ENCODE peak calls at places on chromosomes 16 and 17, in seven cellular contexts. Y is ELF-1, R is endothelial cell, S is AG20443, M is LNCaP clone FGC, L is fibroblast of the aortic adventitia, G is AG04449. B is an unnamed sample.
A peak's percentile ranks its signal among the peaks of the same experiment; 100 is the strongest.

GRCh38 chr16:47590472-47590871 is 129.3 kb downstream of the PHKB start:
- DNase-seq in S (no peak), L (no peak), R (no peak), M (no peak), G (no peak), Y (no peak), B (no peak)

GRCh38 chr16:20952144-20952797 is 51.7 kb downstream of the LYRM1 start:
- DNase-seq in R (no peak), S (no peak), Y (no peak), M (no peak), L (no peak), G (no peak), B (no peak)

GRCh38 chr16:15513169-15513568 is 78.8 kb downstream of the BMERB1 start:
- DNase-seq in S (no peak), G (no peak), M (no peak), R (no peak), L (no peak), Y (no peak), B (no peak)

GRCh38 chr17:35614835-35615234 is 27.7 kb downstream of the AP2B1 start:
- DNase-seq in R (no peak), L (no peak), M (no peak), Y (no peak), G (no peak), S (no peak), B (no peak)

GRCh38 chr17:1961187-1961586 is 63.9 kb downstream of the RTN4RL1 start:
- DNase-seq in R (no peak), Y (peak; percentile 92), G (no peak), L (no peak), S (no peak), M (no peak), B (no peak)

GRCh38 chr17:48470388-48471034 is 40.5 kb upstream of the SKAP1 start:
- DNase-seq in R (no peak), L (peak; percentile 56), S (peak; percentile 32), Y (no peak), M (no peak), G (no peak), B (no peak)

GRCh38 chr16:12588510-12588909 is 215.2 kb downstream of the CPPED1 start:
- DNase-seq in S (no peak), L (no peak), Y (no peak), R (no peak), M (no peak), G (no peak), B (no peak)

GRCh38 chr16:50932348-50932916 is 190.5 kb downstream of the CYLD start:
- DNase-seq in M (no peak), R (no peak), L (no peak), Y (no peak), G (no peak), S (no peak), B (no peak)

GRCh38 chr17:28507567-28508195 is 1.5 kb downstream of the FOXN1 start:
- DNase-seq in L (no peak), M (no peak), G (no peak), R (no peak), Y (no peak), S (peak; percentile 71), B (no peak)

GRCh38 chr16:67445441-67445912 is 14.6 kb downstream of the HSD11B2 start:
- DNase-seq in G (no peak), L (no peak), M (peak; percentile 80), S (no peak), R (no peak), Y (no peak), B (no peak)

GRCh38 chr16:86824751-86825310 is 246.5 kb downstream of the FOXL1 start:
- DNase-seq in L (no peak), R (no peak), G (no peak), S (no peak), Y (peak; percentile 81), M (no peak), B (peak; percentile 44)

GRCh38 chr17:80108321-80108971 is 7.1 kb downstream of the GAA start:
- DNase-seq in R (no peak), L (no peak), G (no peak), M (no peak), Y (no peak), S (no peak), B (no peak)

GRCh38 chr16:31135535-31136286 is at the start of gene PRSS8:
- DNase-seq in M (peak; percentile 69), S (no peak), G (no peak), L (no peak), Y (peak; percentile 75), R (no peak), B (peak; percentile 91)

GRCh38 chr17:3535253-3535995 is 22.2 kb downstream of the TRPV3 start:
- DNase-seq in G (no peak), M (no peak), L (peak; percentile 82), S (peak; percentile 95), Y (peak; percentile 92), R (peak; percentile 69), B (peak; percentile 25)

GRCh38 chr16:14399397-14400284 is 230.4 kb downstream of the PARN start:
- DNase-seq in S (peak; percentile 69), R (no peak), Y (peak; percentile 74), M (no peak), L (peak; percentile 78), G (no peak), B (peak; percentile 73)

GRCh38 chr17:74452841-74453661 is 13.4 kb upstream of the CD300A start:
- DNase-seq in Y (peak; percentile 56), R (no peak), S (no peak), M (no peak), G (no peak), L (no peak), B (no peak)

GRCh38 chr16:30555848-30556473 is 2.2 kb downstream of the ZNF764 start:
- DNase-seq in S (no peak), M (peak; percentile 70), R (no peak), G (no peak), Y (no peak), L (no peak), B (no peak)

GRCh38 chr16:23406546-23407240 is 46.3 kb downstream of the COG7 start:
- DNase-seq in M (no peak), Y (no peak), R (no peak), S (no peak), G (no peak), L (no peak), B (no peak)

GRCh38 chr16:49546735-49547134 is 173.1 kb downstream of the C16orf78 start:
- DNase-seq in G (no peak), S (no peak), Y (no peak), R (no peak), L (no peak), M (no peak), B (no peak)

GRCh38 chr17:31499771-31500554 is 108.5 kb downstream of the RAB11FIP4 start:
- DNase-seq in S (peak; percentile 42), G (no peak), Y (peak; percentile 54), M (no peak), L (peak; percentile 37), R (no peak), B (peak; percentile 69)

GRCh38 chr16:85227262-85227923 is 115.1 kb upstream of the CIBAR2 start:
- DNase-seq in L (no peak), Y (peak; percentile 46), M (no peak), G (no peak), S (no peak), R (no peak), B (no peak)

GRCh38 chr17:40486513-40487370 is 14.7 kb downstream of the TNS4 start:
- DNase-seq in M (no peak), L (peak; percentile 94), Y (no peak), G (peak; percentile 78), S (peak; percentile 57), R (no peak), B (no peak)

GRCh38 chr17:16381496-16381820 is 567 bp downstream of the UBB start:
- DNase-seq in R (no peak), Y (no peak), L (peak; percentile 49), S (no peak), G (no peak), M (no peak), B (no peak)